ENCODE peak calls at places on chromosomes 3 and 15, in six cellular contexts. K is NAMALWA; W is activated CD4-positive, alpha-beta T cell treated with anti-CD3 and anti-CD28 coated beads for 1 hour; H is NCI-H1092 treated with DMSO at 0.1 percent for 48 hours; F is substantia nigra; O is activated naive CD8-positive, alpha-beta T cell treated with anti-CD3 and anti-CD28 coated beads for 36 hours. J is an unnamed sample.

GRCh38 chr15:66834863-66835557 is 133.0 kb downstream of the SMAD6 start:
- DNase-seq in K (no peak), O (no peak), H (no peak), F (no peak), W (no peak), J (no peak)

GRCh38 chr3:47016934-47017435 is 37.5 kb downstream of the NBEAL2 start:
- DNase-seq in K (peak), O (peak), W (no peak), F (no peak), H (no peak), J (no peak)

GRCh38 chr15:99556010-99556409 is 9.8 kb upstream of the MEF2A start:
- DNase-seq in K (peak), F (no peak), O (no peak), H (no peak), W (no peak), J (no peak)

GRCh38 chr3:13352621-13353131 is 67.4 kb downstream of the NUP210 start:
- DNase-seq in O (no peak), K (no peak), W (no peak), F (no peak), H (no peak), J (no peak)

GRCh38 chr15:67931861-67932260 is 92.0 kb upstream of the RNU6-1 start:
- DNase-seq in O (no peak), F (no peak), K (no peak), W (no peak), H (no peak), J (no peak)

GRCh38 chr15:77186518-77187095 is 115.7 kb upstream of the TSPAN3 start:
- DNase-seq in O (no peak), F (no peak), H (no peak), K (peak), W (no peak), J (no peak)

GRCh38 chr3:134090031-134090430 is 60.3 kb upstream of the SLCO2A1 start:
- DNase-seq in K (no peak), O (no peak), W (no peak), F (no peak), H (no peak), J (no peak)

GRCh38 chr3:193391902-193392301 is 13.3 kb upstream of the ATP13A5 start:
- DNase-seq in O (no peak), H (no peak), F (no peak), W (no peak), K (no peak), J (no peak)

GRCh38 chr3:87733671-87734367 is 325.0 kb downstream of the CGGBP1 start:
- DNase-seq in W (no peak), K (no peak), F (no peak), O (no peak), H (no peak), J (no peak)

GRCh38 chr15:94674251-94674650 is 442.9 kb downstream of the MCTP2 start:
- DNase-seq in F (no peak), K (no peak), W (no peak), O (no peak), H (no peak), J (no peak)

GRCh38 chr3:64267774-64268604 is 42.7 kb upstream of the PRICKLE2 start:
- DNase-seq in W (no peak), O (no peak), K (no peak), H (no peak), F (no peak), J (peak)

GRCh38 chr3:69542265-69543079 is 156.6 kb upstream of the FRMD4B start:
- DNase-seq in O (no peak), K (no peak), F (peak), H (no peak), W (no peak), J (peak)

GRCh38 chr3:15099364-15100098 is 583 bp upstream of the RBSN start:
- DNase-seq in H (peak), O (no peak), F (no peak), K (no peak), W (no peak), J (no peak)

GRCh38 chr3:157913751-157914150 is 192.5 kb downstream of the SHOX2 start:
- DNase-seq in O (no peak), W (no peak), K (no peak), H (peak), F (no peak), J (no peak)

GRCh38 chr15:58066042-58066867 is 744 bp upstream of the ALDH1A2 start:
- DNase-seq in H (no peak), W (peak), K (no peak), F (no peak), O (peak), J (peak)

GRCh38 chr3:156483961-156484787 is 70.7 kb downstream of the SSR3 start:
- DNase-seq in O (peak), H (no peak), W (peak), F (no peak), K (peak), J (no peak)

GRCh38 chr3:188158731-188159355 is 4.9 kb downstream of the LPP start:
- DNase-seq in H (no peak), F (no peak), W (no peak), O (no peak), K (no peak), J (no peak)

GRCh38 chr3:97738761-97739160 is 25.8 kb upstream of the ARL6 start:
- DNase-seq in K (no peak), F (no peak), H (no peak), W (no peak), O (no peak), J (no peak)

GRCh38 chr3:123448503-123449091 is at the start of gene ADCY5:
- DNase-seq in O (peak), F (no peak), K (no peak), W (no peak), H (no peak), J (no peak)

GRCh38 chr3:69120879-69121464 is 1.4 kb downstream of the LMOD3 start:
- DNase-seq in H (peak), F (no peak), W (peak), K (peak), O (peak), J (no peak)

GRCh38 chr3:169082076-169082475 is 581.4 kb downstream of the MECOM start:
- DNase-seq in O (no peak), F (no peak), H (no peak), K (no peak), W (no peak), J (no peak)

GRCh38 chr15:22786868-22787698 is 639 bp downstream of the NIPA1 start:
- DNase-seq in O (no peak), K (peak), F (no peak), H (peak), W (no peak), J (no peak)

GRCh38 chr3:177875786-177876476 is 660.3 kb upstream of the KCNMB2 start:
- DNase-seq in H (no peak), W (no peak), O (no peak), K (no peak), F (no peak), J (no peak)

GRCh38 chr3:170961616-170962400 is 53.4 kb upstream of the EIF5A2 start:
- DNase-seq in O (no peak), F (no peak), W (no peak), H (peak), K (peak), J (no peak)

GRCh38 chr3:140205598-140205997 is 270.6 kb downstream of the CLSTN2 start:
- DNase-seq in O (no peak), W (no peak), F (no peak), H (no peak), K (no peak), J (no peak)

GRCh38 chr3:61961882-61962281 is 400.5 kb downstream of the PTPRG start:
- DNase-seq in W (no peak), H (no peak), F (no peak), K (no peak), O (no peak), J (no peak)

GRCh38 chr3:103052236-103052830 is 617.5 kb downstream of the ZPLD1 start:
- DNase-seq in H (no peak), K (no peak), O (no peak), F (no peak), W (no peak), J (peak)

GRCh38 chr3:46538803-46539442 is 27.2 kb downstream of the LRRC2 start:
- DNase-seq in K (peak), W (peak), F (peak), O (peak), H (no peak), J (peak)

GRCh38 chr3:23254875-23255274 is 51.7 kb downstream of the UBE2E2 start:
- DNase-seq in H (no peak), F (no peak), K (no peak), W (no peak), O (no peak), J (no peak)

GRCh38 chr3:3705090-3705775 is 94.0 kb upstream of the LRRN1 start:
- DNase-seq in K (no peak), W (no peak), F (no peak), H (no peak), O (no peak), J (no peak)

GRCh38 chr15:69590932-69591524 is 138.4 kb downstream of the RPLP1 start:
- DNase-seq in K (no peak), W (no peak), H (no peak), O (no peak), F (no peak), J (peak)

J was measured in posterior vena cava.